ENCODE peak calls at places on chromosomes 6 and 20, in four cellular contexts. J, T, K and G are unnamed samples.

GRCh38 chr6:133312006-133312405 is 70.8 kb downstream of the EYA4 start:
- DNase-seq in K (no peak), T (no peak), J (no peak), G (no peak)

GRCh38 chr6:5158191-5158590 is 73.0 kb downstream of the PPP1R3G start:
- DNase-seq in K (no peak), J (no peak), T (no peak), G (no peak)

GRCh38 chr6:142822383-142822782 is 122.6 kb downstream of the HIVEP2 start:
- DNase-seq in J (no peak), T (no peak), K (no peak), G (no peak)

GRCh38 chr20:34475979-34476736 is 40.1 kb upstream of the DYNLRB1 start:
- DNase-seq in J (no peak), T (no peak), K (no peak), G (no peak)

GRCh38 chr20:9413001-9413400 is 101.4 kb upstream of the LAMP5 start:
- DNase-seq in K (no peak), T (no peak), J (no peak), G (no peak)

GRCh38 chr6:113782641-113783040 is 74.5 kb upstream of the MARCKS start:
- DNase-seq in J (no peak), T (no peak), K (no peak), G (no peak)

GRCh38 chr6:46015119-46015968 is at the start of gene CLIC5:
- DNase-seq in T (no peak), K (no peak), J (no peak), G (no peak)

GRCh38 chr20:44572551-44573500 is 9.6 kb upstream of the PKIG start:
- DNase-seq in T (no peak), J (peak; percentile 89), K (no peak), G (no peak)

GRCh38 chr6:105409734-105410133 is 6.9 kb upstream of the PREP start:
- DNase-seq in T (no peak), K (no peak), J (no peak), G (no peak)

GRCh38 chr20:24773751-24774201 is 175.3 kb upstream of the CST7 start:
- DNase-seq in K (no peak), J (no peak), T (peak; percentile 37), G (peak; percentile 52)

GRCh38 chr6:44096615-44097014 is 30.6 kb downstream of the MRPL14 start:
- DNase-seq in T (no peak), J (no peak), K (peak; percentile 43), G (no peak)

GRCh38 chr20:32162367-32162766 is 45.2 kb downstream of the PLAGL2 start:
- DNase-seq in K (no peak), T (no peak), J (no peak), G (no peak)

GRCh38 chr6:101070044-101070608 is 189.0 kb upstream of the ASCC3 start:
- DNase-seq in J (peak; percentile 31), K (no peak), T (peak; percentile 68), G (no peak)

GRCh38 chr6:130730600-130730999 is 96.6 kb upstream of the SMLR1 start:
- DNase-seq in T (no peak), K (no peak), J (no peak), G (no peak)

GRCh38 chr6:160667854-160668481 is 3.9 kb upstream of the LPA start:
- DNase-seq in K (peak; percentile 33), J (no peak), T (no peak), G (no peak)

GRCh38 chr6:111483736-111484654 is 977 bp upstream of the REV3L start:
- DNase-seq in J (peak; percentile 95), K (peak; percentile 88), T (peak; percentile 96), G (peak; percentile 96)

GRCh38 chr6:3390698-3391097 is 66.2 kb downstream of the SLC22A23 start:
- DNase-seq in T (no peak), J (peak; percentile 85), K (no peak), G (no peak)

GRCh38 chr6:164911151-164911550 is 398.3 kb downstream of the C6orf118 start:
- DNase-seq in J (no peak), K (no peak), T (no peak), G (no peak)

GRCh38 chr6:138966870-138967269 is 21.2 kb downstream of the REPS1 start:
- DNase-seq in K (no peak), J (no peak), T (no peak), G (no peak)

GRCh38 chr6:15588966-15589634 is 73.7 kb downstream of the DTNBP1 start:
- DNase-seq in T (no peak), J (no peak), K (no peak), G (no peak)

GRCh38 chr6:132096245-132096644 is 145.1 kb upstream of the CCN2 start:
- DNase-seq in K (no peak), T (no peak), J (no peak), G (no peak)

GRCh38 chr6:8462169-8462568 is 26.8 kb upstream of the SLC35B3 start:
- DNase-seq in J (no peak), T (no peak), K (no peak), G (no peak)

GRCh38 chr6:17276766-17277165 is 4.4 kb upstream of the RBM24 start:
- DNase-seq in K (no peak), J (no peak), T (no peak), G (no peak)

GRCh38 chr6:71556141-71556540 is 267.5 kb downstream of the OGFRL1 start:
- DNase-seq in J (no peak), K (no peak), T (no peak), G (no peak)

GRCh38 chr6:3325210-3325609 is 66.5 kb downstream of the PSMG4 start:
- DNase-seq in K (no peak), T (peak; percentile 22), J (no peak), G (peak; percentile 26)

GRCh38 chr6:102907181-102907580 is 1513.7 kb downstream of the GRIK2 start:
- DNase-seq in T (no peak), K (peak; percentile 16), J (no peak), G (no peak)

GRCh38 chr6:25329156-25329555 is 50.0 kb downstream of the CARMIL1 start:
- DNase-seq in T (no peak), J (no peak), K (no peak), G (no peak)

GRCh38 chr6:133467231-133467981 is 226.2 kb downstream of the EYA4 start:
- DNase-seq in K (no peak), T (no peak), J (no peak), G (no peak)

GRCh38 chr6:37007340-37008043 is 2.0 kb downstream of the FGD2 start:
- DNase-seq in J (no peak), T (no peak), K (no peak), G (no peak)

GRCh38 chr6:105310371-105310770 is 92.5 kb downstream of the PREP start:
- DNase-seq in K (no peak), J (no peak), T (no peak), G (no peak)

GRCh38 chr6:143579703-143580102 is 68.2 kb upstream of the FUCA2 start:
- DNase-seq in K (no peak), T (no peak), J (no peak), G (no peak)

GRCh38 chr6:84258866-84259265 is 31.4 kb upstream of the CEP162 start:
- DNase-seq in K (no peak), T (no peak), J (no peak), G (no peak)

GRCh38 chr20:36873498-36874189 is 2.3 kb upstream of the TLDC2 start:
- DNase-seq in J (no peak), K (no peak), T (no peak), G (no peak)

GRCh38 chr6:7341989-7342742 is 29.2 kb upstream of the SSR1 start:
- DNase-seq in T (no peak), K (no peak), J (no peak), G (no peak)

GRCh38 chr6:158353851-158354508 is 41.7 kb downstream of the TULP4 start:
- DNase-seq in T (no peak), K (no peak), J (no peak), G (no peak)

GRCh38 chr6:21744321-21744720 is 150.8 kb downstream of the SOX4 start:
- DNase-seq in J (no peak), T (no peak), K (no peak), G (no peak)

GRCh38 chr6:135331002-135331401 is 149.9 kb downstream of the MYB start:
- DNase-seq in J (no peak), K (no peak), T (no peak), G (no peak)

GRCh38 chr6:138986578-138986977 is 1.5 kb downstream of the REPS1 start:
- DNase-seq in T (no peak), K (no peak), J (no peak), G (no peak)